ENCODE peak calls at places on chromosomes 3 and 15, in four cellular contexts. One of them, this sample, is unnamed.

GRCh38 chr15:74312445-74313007 is 54.9 kb downstream of the CYP11A1 start:
- DNase-seq in K562: peak; percentile 45
- DNase-seq in GM12878: no peak
- DNase-seq in H1: no peak
- DNase-seq in this sample: no peak

GRCh38 chr3:47899495-47900108 is 96.7 kb downstream of the DHX30 start:
- DNase-seq in K562: no peak
- DNase-seq in GM12878: no peak
- DNase-seq in H1: no peak
- DNase-seq in this sample: peak; percentile 6

GRCh38 chr3:126621171-126621570 is 33.8 kb downstream of the TXNRD3 start:
- DNase-seq in K562: no peak
- DNase-seq in GM12878: no peak
- DNase-seq in H1: no peak
- DNase-seq in this sample: peak; percentile 58

GRCh38 chr15:59997070-59997701 is 6.9 kb upstream of the FOXB1 start:
- DNase-seq in K562: peak; percentile 45
- DNase-seq in GM12878: no peak
- DNase-seq in H1: peak; percentile 82
- DNase-seq in this sample: no peak

GRCh38 chr3:14170569-14171159 is 7.7 kb downstream of the XPC start:
- DNase-seq in K562: no peak
- DNase-seq in GM12878: no peak
- DNase-seq in H1: no peak
- DNase-seq in this sample: peak; percentile 90

GRCh38 chr3:176206809-176207208 is 990.5 kb downstream of the TBL1XR1 start:
- DNase-seq in K562: no peak
- DNase-seq in GM12878: no peak
- DNase-seq in H1: no peak
- DNase-seq in this sample: no peak

GRCh38 chr15:85379403-85380131 is 836 bp upstream of the AKAP13 start:
- DNase-seq in K562: no peak
- DNase-seq in GM12878: no peak
- DNase-seq in H1: no peak
- DNase-seq in this sample: no peak

GRCh38 chr3:58588030-58588614 is 10.9 kb upstream of the FAM107A start:
- DNase-seq in K562: peak; percentile 24
- DNase-seq in GM12878: no peak
- DNase-seq in H1: no peak
- DNase-seq in this sample: peak; percentile 46

GRCh38 chr15:98719169-98719515 is 70.8 kb downstream of the IGF1R start:
- DNase-seq in K562: no peak
- DNase-seq in GM12878: no peak
- DNase-seq in H1: no peak
- DNase-seq in this sample: no peak

GRCh38 chr3:180306691-180307090 is 270.0 kb upstream of the PEX5L start:
- DNase-seq in K562: no peak
- DNase-seq in GM12878: no peak
- DNase-seq in H1: no peak
- DNase-seq in this sample: peak; percentile 25

GRCh38 chr15:99983171-99983891 is 250.1 kb upstream of the LYSMD4 start:
- DNase-seq in K562: no peak
- DNase-seq in GM12878: no peak
- DNase-seq in H1: peak; percentile 38
- DNase-seq in this sample: no peak

GRCh38 chr15:74716647-74717046 is 8.7 kb downstream of the CYP1A1 start:
- DNase-seq in K562: no peak
- DNase-seq in GM12878: no peak
- DNase-seq in H1: no peak
- DNase-seq in this sample: no peak

GRCh38 chr3:72246685-72247084 is 461.7 kb upstream of the PROK2 start:
- DNase-seq in K562: no peak
- DNase-seq in GM12878: no peak
- DNase-seq in H1: no peak
- DNase-seq in this sample: no peak

GRCh38 chr3:50364573-50365079 is 5.3 kb upstream of the TMEM115 start:
- DNase-seq in K562: peak; percentile 30
- DNase-seq in GM12878: no peak
- DNase-seq in H1: no peak
- DNase-seq in this sample: no peak

GRCh38 chr15:39127151-39127815 is 453.6 kb upstream of the THBS1 start:
- DNase-seq in K562: peak; percentile 9
- DNase-seq in GM12878: no peak
- DNase-seq in H1: no peak
- DNase-seq in this sample: no peak

GRCh38 chr3:32109256-32109655 is 2.8 kb downstream of the GPD1L start:
- DNase-seq in K562: no peak
- DNase-seq in GM12878: no peak
- DNase-seq in H1: no peak
- DNase-seq in this sample: peak; percentile 39

GRCh38 chr3:112629425-112629824 is 11.5 kb downstream of the CCDC80 start:
- DNase-seq in K562: no peak
- DNase-seq in GM12878: no peak
- DNase-seq in H1: no peak
- DNase-seq in this sample: peak; percentile 93

GRCh38 chr3:101780661-101781060 is 1.6 kb downstream of the NXPE3 start:
- DNase-seq in K562: no peak
- DNase-seq in GM12878: no peak
- DNase-seq in H1: no peak
- DNase-seq in this sample: peak; percentile 91

DNA sequence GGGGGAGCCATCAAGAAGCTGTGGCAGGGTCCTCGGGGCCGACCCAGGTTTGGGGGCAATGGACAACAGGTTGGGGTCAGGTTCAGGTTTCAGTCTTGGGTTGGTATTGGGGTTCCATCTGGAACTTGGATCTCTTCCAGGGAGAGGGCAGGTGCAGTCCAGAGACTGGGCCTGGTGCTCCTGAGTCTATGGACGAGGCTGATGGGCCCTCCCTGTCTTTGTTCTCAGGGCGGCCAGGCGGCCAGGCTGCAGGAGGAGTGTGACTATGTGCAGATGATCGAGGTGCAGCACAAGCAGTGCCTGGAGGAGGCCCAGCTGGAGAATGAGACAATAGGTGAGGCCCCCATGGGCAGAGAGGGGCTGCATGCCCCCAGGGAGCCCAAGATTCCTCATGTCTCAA is 11.1 kb downstream of the VIPR1 start:
- DNase-seq in K562: no peak
- DNase-seq in GM12878: no peak
- DNase-seq in H1: no peak
- DNase-seq in this sample: no peak
- H3K4me3 ChIP-seq in K562: no peak overlapping the region
- H3K4me3 ChIP-seq in GM12878: no peak overlapping the region
- H3K4me3 ChIP-seq in H1: no peak overlapping the region
- H3K4me3 ChIP-seq in this sample: no peak overlapping the region

DNA sequence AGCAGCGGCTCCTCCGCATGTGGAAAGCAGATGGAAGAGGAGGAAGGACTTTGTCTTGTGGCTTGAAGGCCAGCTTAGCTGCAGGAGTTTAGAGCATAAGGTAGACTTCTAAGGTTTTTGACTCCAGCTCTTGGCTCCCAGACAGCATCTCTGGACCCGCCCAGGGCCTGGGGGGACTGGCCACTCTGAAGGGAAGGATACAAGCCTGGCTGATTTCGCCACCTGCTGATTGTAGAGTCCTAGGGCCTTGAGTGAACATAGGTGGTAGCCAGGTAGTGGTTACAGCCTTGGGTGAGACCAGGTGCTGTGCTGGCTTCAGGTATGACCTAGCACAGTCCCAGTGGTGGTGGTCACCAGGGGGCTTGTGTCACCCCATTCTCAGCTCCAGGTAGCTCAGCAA is 48.4 kb upstream of the RPL35A start:
- DNase-seq in K562: no peak
- DNase-seq in GM12878: no peak
- DNase-seq in H1: no peak
- DNase-seq in this sample: no peak
- TF ChIP-seq CHD1 in K562: no peak
- TF ChIP-seq CHD1 in GM12878: no peak
- TF ChIP-seq CHD1 in H1: no peak
- TF ChIP-seq CHD1 in this sample: no peak

GRCh38 chr15:101439285-101439919 is 50.1 kb downstream of the PCSK6 start:
- DNase-seq in K562: no peak
- DNase-seq in GM12878: no peak
- DNase-seq in H1: no peak
- DNase-seq in this sample: no peak
- H3K4me3 ChIP-seq in K562: no peak overlapping the region
- H3K4me3 ChIP-seq in GM12878: no peak overlapping the region
- H3K4me3 ChIP-seq in H1: no peak overlapping the region
- H3K4me3 ChIP-seq in this sample: no peak overlapping the region

GRCh38 chr15:101676965-101677364 is 24.8 kb upstream of the TM2D3 start:
- DNase-seq in K562: no peak
- DNase-seq in GM12878: no peak
- DNase-seq in H1: no peak
- DNase-seq in this sample: peak; percentile 51

GRCh38 chr15:101672298-101672697 is 20.1 kb upstream of the TM2D3 start:
- DNase-seq in K562: no peak
- DNase-seq in GM12878: no peak
- DNase-seq in H1: no peak
- DNase-seq in this sample: no peak

GRCh38 chr15:101679861-101680260 is 27.7 kb upstream of the TM2D3 start:
- DNase-seq in K562: no peak
- DNase-seq in GM12878: no peak
- DNase-seq in H1: no peak
- DNase-seq in this sample: no peak

GRCh38 chr15:101675015-101675414 is 22.8 kb upstream of the TM2D3 start:
- DNase-seq in K562: no peak
- DNase-seq in GM12878: no peak
- DNase-seq in H1: no peak
- DNase-seq in this sample: peak; percentile 92

DNA sequence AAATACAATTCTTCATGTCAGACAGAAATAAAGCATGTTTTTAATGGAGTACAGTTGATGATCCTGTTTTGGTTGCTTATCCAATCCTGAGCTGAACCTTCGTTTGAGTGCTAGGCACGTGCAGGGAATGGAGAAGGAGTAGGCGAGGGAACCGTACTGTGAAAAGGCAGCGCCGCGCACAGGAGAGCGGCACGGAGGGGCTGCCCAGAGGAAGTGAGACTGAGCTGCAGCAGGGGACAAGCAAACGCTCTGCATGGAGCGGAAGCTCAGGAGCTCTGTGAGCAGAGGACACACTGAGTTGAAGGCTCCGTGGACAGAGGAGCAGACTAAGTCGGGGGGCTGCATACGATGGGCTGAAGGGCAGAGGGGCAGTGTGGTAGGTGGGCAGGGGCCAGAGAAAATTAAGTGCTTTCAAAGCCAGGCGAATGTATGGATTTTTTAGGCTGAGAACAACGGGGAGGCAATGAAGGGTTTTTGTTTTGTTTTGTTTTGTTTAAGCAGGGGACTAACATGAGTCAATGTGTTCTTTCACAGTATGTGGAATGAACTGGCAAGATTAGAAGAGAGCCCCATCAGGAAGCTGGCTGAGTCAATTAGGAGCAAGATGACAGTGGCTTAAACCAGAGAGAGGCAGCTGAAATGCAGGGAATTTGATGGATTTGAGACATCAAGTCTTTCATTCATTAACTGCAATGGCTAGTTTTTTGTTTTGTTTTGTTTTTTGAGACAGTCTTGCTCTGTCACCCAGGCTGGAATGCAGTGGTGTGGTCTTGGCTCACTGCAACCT is 23.8 kb upstream of the TM2D3 start:
- DNase-seq in K562: no peak
- DNase-seq in GM12878: no peak
- DNase-seq in H1: no peak
- DNase-seq in this sample: peak; percentile 89
- TF ChIP-seq CHD1 in K562: no peak
- TF ChIP-seq CHD1 in GM12878: no peak
- TF ChIP-seq CHD1 in H1: no peak
- TF ChIP-seq CHD1 in this sample: no peak

DNA sequence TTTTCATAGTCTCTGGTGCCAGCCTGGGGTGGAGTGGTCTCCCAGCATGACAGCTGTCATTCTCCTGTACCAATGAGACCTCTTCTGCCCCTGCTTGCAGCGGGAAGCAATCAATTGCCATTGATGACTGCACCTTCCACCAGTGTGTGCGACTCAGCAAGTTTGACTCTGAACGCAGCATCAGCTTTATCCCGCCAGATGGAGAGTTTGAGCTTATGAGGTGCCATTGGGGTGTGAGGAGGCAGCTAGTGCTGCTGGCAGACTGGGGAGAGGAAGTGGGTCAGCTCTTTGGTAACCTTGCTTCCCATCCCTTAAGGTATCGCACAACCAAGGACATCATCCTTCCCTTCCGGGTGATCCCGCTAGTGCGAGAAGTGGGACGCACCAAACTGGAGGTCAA is 4.4 kb upstream of the ABCF3 start:
- DNase-seq in K562: no peak
- DNase-seq in GM12878: no peak
- DNase-seq in H1: no peak
- DNase-seq in this sample: no peak
- H3K4me3 ChIP-seq in K562: no peak overlapping the region
- H3K4me3 ChIP-seq in GM12878: no peak overlapping the region
- H3K4me3 ChIP-seq in H1: no peak overlapping the region
- H3K4me3 ChIP-seq in this sample: no peak overlapping the region

GRCh38 chr3:141108002-141108401 is 56.9 kb downstream of the SPSB4 start:
- DNase-seq in K562: no peak
- DNase-seq in GM12878: no peak
- DNase-seq in H1: no peak
- DNase-seq in this sample: no peak

GRCh38 chr3:141112686-141113255 is 61.6 kb downstream of the SPSB4 start:
- DNase-seq in K562: no peak
- DNase-seq in GM12878: no peak
- DNase-seq in H1: no peak
- DNase-seq in this sample: no peak

GRCh38 chr3:141111364-141112150 is 60.4 kb downstream of the SPSB4 start:
- DNase-seq in K562: no peak
- DNase-seq in GM12878: no peak
- DNase-seq in H1: no peak
- DNase-seq in this sample: no peak

GRCh38 chr3:141109761-141110160 is 58.6 kb downstream of the SPSB4 start:
- DNase-seq in K562: no peak
- DNase-seq in GM12878: no peak
- DNase-seq in H1: no peak
- DNase-seq in this sample: no peak

DNA sequence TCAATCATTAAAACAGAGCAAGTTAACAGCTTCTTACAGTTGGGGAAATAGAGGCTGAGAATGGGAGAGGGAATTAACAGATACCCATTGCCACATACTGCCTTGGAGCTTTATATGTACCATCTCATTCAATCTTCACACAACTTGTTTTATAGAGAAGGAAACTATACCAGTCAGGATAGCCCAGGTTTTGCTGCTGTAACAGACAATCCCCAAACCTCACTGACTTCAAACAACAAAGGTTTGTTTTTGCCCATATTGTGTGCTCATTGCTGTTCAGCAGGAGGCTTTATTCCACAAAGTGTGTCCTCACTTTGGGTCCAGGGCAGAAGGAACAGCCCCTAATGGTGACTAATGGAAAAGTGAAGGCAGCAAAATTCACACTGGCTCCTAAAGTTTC is 59.2 kb downstream of the SPSB4 start:
- DNase-seq in K562: no peak
- DNase-seq in GM12878: no peak
- DNase-seq in H1: no peak
- DNase-seq in this sample: no peak
- TF ChIP-seq CHD1 in K562: no peak
- TF ChIP-seq CHD1 in GM12878: no peak
- TF ChIP-seq CHD1 in H1: no peak
- TF ChIP-seq CHD1 in this sample: no peak

This sample was measured in IMR-90.